ENCODE peak calls at places on chromosome 12, in eight cellular contexts. T is uterus, S is endodermal cell, Q is ovary, Y is A549, P is aorta, X is heart right ventricle, W is Peyer's patch. K is an unnamed sample.
A peak's percentile ranks its signal among the peaks of the same experiment; 100 is the strongest.

GRCh38 chr12:31226639-31227038 is 99.3 kb downstream of the SINHCAF start:
- DNase-seq in S (peak; percentile 56), Q (no peak), Y (no peak), T (no peak), X (no peak), P (no peak), W (no peak), K (peak; percentile 53)

GRCh38 chr12:113298861-113299545 is 35.9 kb downstream of the SLC8B1 start:
- DNase-seq in W (no peak), T (peak; percentile 37), S (peak; percentile 67), X (peak; percentile 83), Y (no peak), Q (peak; percentile 68), P (peak; percentile 81), K (no peak)

GRCh38 chr12:122097641-122098364 is 19.2 kb downstream of the MLXIP start:
- DNase-seq in T (no peak), Y (peak; percentile 56), Q (peak; percentile 75), S (peak; percentile 90), X (peak; percentile 55), W (no peak), P (no peak), K (peak; percentile 62)

GRCh38 chr12:50689437-50689836 is 74.5 kb upstream of the ATF1 start:
- DNase-seq in Y (no peak), W (no peak), T (no peak), P (no peak), X (no peak), S (no peak), Q (no peak), K (no peak)

GRCh38 chr12:112978163-112979081 is at the start of gene OAS2:
- DNase-seq in Y (no peak), S (peak; percentile 66), Q (peak; percentile 44), T (peak; percentile 47), P (peak; percentile 76), X (peak; percentile 23), W (peak; percentile 89), K (no peak)

GRCh38 chr12:15966426-15966825 is 55.3 kb downstream of the DERA start:
- DNase-seq in Q (no peak), P (no peak), T (no peak), S (no peak), Y (no peak), X (no peak), W (no peak), K (no peak)

GRCh38 chr12:39272934-39273770 is 169.8 kb downstream of the KIF21A start:
- DNase-seq in Q (no peak), P (no peak), S (peak; percentile 71), W (no peak), T (no peak), X (no peak), Y (peak; percentile 4), K (peak; percentile 63)

GRCh38 chr12:29599397-29599796 is 101.9 kb upstream of the OVCH1 start:
- DNase-seq in T (no peak), Y (no peak), P (no peak), W (no peak), S (no peak), Q (no peak), X (no peak), K (no peak)

DNA sequence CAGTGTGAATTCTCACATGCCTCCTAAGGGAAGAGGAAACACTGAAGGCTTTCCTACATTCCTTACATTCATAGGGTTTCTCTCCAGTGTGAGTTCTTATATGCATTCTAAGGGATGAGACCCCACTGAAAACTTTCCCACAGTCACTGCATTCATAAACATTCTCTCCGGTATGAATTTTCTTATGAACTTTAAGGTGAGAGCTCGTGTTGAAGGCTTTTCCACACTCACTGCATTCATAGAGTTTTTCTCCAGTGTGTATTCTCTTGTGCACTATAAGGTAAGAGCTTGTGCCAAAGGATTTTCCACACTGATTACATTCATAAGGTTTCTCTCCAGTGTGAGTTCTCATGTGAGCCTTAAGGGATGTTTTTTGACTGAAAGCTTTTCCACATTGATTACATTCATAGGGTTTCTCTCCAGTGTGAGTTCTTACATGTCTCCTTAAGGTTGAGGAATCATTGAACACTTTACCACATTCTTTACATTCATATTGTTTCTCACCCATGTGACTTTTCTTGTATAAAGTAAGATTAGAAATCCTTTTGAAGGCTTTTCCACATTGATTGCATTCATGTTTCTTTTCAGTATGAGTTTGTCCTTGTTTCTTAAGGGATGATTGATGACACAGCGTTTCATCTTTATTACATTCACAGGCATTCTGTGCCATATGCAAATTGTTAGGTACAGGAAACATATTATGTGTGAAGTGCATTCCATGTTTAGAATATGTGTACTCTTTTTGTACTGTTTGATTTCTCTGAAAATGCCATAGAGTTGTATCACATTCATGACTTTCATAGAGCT is 9.5 kb downstream of the ZNF891 start:
- DNase-seq in W (no peak), S (no peak), X (no peak), Y (no peak), T (no peak), Q (no peak), P (no peak), K (no peak)
- H3K9me3 ChIP-seq in W (peaks cover 70% of the 10 kb centered on the region), S (peaks cover 100% of the 10 kb centered on the region), X (peaks cover 100% of the 10 kb centered on the region), Y (peaks cover 100% of the 10 kb centered on the region), T (peaks cover 5% of the 10 kb centered on the region), Q (peaks cover 45% of the 10 kb centered on the region), P (peaks cover 25% of the 10 kb centered on the region), K (peaks cover 25% of the 10 kb centered on the region)

GRCh38 chr12:47734725-47735480 is 9.6 kb upstream of the ENDOU start:
- DNase-seq in X (peak; percentile 44), P (no peak), S (no peak), T (no peak), W (no peak), Y (no peak), Q (peak; percentile 75), K (no peak)

GRCh38 chr12:47737936-47738335 is 12.6 kb upstream of the ENDOU start:
- DNase-seq in T (peak; percentile 36), Y (no peak), Q (peak; percentile 78), X (peak; percentile 40), P (no peak), S (no peak), W (no peak), K (no peak)

GRCh38 chr12:47735649-47736048 is 10.4 kb upstream of the ENDOU start:
- DNase-seq in T (no peak), S (no peak), Q (no peak), P (no peak), X (no peak), Y (no peak), W (no peak), K (no peak)

GRCh38 chr12:47736877-47737676 is 11.8 kb upstream of the ENDOU start:
- DNase-seq in P (peak; percentile 95), S (no peak), Y (no peak), T (peak; percentile 89), Q (peak; percentile 96), W (no peak), X (peak; percentile 91), K (peak; percentile 52)

GRCh38 chr12:47736216-47736615 is 10.9 kb upstream of the ENDOU start:
- DNase-seq in X (no peak), Y (no peak), Q (no peak), T (no peak), P (no peak), W (no peak), S (no peak), K (no peak)
- H3K4me1 ChIP-seq in X (peaks cover 78% of the 10 kb centered on the region), Y (peaks cover 3% of the 10 kb centered on the region), Q (peaks cover 39% of the 10 kb centered on the region), T (peaks cover 9% of the 10 kb centered on the region), P (peaks cover 1% of the 10 kb centered on the region), W (peaks cover 52% of the 10 kb centered on the region), S (no peaks in the 10 kb centered on the region), K (peaks cover 9% of the 10 kb centered on the region)

GRCh38 chr12:38155526-38156496 is 160.8 kb upstream of the ALG10B start:
- DNase-seq in T (no peak), P (no peak), Y (no peak), W (no peak), Q (no peak), X (no peak), S (no peak), K (no peak)

GRCh38 chr12:38156497-38157245 is 159.9 kb upstream of the ALG10B start:
- DNase-seq in S (no peak), P (no peak), Y (no peak), Q (no peak), X (no peak), T (no peak), W (no peak), K (no peak)

GRCh38 chr12:38157933-38158401 is 158.6 kb upstream of the ALG10B start:
- DNase-seq in X (no peak), S (no peak), Y (no peak), P (no peak), W (no peak), T (no peak), Q (no peak), K (no peak)

GRCh38 chr12:38158428-38159091 is 158.0 kb upstream of the ALG10B start:
- DNase-seq in Y (no peak), S (no peak), Q (no peak), W (no peak), X (no peak), T (no peak), P (peak; percentile 35), K (no peak)

GRCh38 chr12:38157274-38157932 is 159.2 kb upstream of the ALG10B start:
- DNase-seq in Q (no peak), S (no peak), Y (no peak), T (no peak), P (no peak), X (no peak), W (no peak), K (no peak)
- H3K9me3 ChIP-seq in Q (no peaks in the 10 kb centered on the region), S (peaks cover 12% of the 10 kb centered on the region), Y (no peaks in the 10 kb centered on the region), T (no peaks in the 10 kb centered on the region), P (no peaks in the 10 kb centered on the region), X (peaks cover 46% of the 10 kb centered on the region), W (no peaks in the 10 kb centered on the region), K (no peaks in the 10 kb centered on the region)

DNA sequence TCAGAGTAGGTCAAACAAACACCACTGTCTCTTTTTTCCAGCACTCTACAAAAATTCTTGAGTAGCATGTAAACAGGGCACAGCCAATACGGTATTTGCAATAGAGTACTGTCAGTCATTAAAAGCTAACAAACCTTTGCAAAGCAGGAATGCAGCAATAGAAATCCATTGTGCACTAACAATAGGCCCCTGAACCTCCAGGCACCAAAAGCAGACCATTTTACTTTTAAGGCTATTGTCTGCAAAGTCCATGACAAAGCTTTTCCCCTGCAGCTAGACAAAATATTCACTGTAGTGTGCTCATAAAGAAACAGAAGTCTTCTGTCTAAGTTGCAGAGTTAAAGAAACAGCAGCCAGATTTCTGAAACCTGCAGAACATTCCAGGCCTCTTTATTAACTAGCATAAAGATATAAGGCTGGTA is 191.9 kb downstream of the SOX5 start:
- DNase-seq in Y (no peak), X (no peak), T (no peak), Q (no peak), P (no peak), S (no peak), W (no peak), K (no peak)
- H3K4me1 ChIP-seq in Y (no peaks in the 10 kb centered on the region), X (no peaks in the 10 kb centered on the region), T (no peaks in the 10 kb centered on the region), Q (no peaks in the 10 kb centered on the region), P (no peaks in the 10 kb centered on the region), S (peaks cover 18% of the 10 kb centered on the region), W (no peaks in the 10 kb centered on the region), K (no peaks in the 10 kb centered on the region)

GRCh38 chr12:34406996-34407300 is 384.7 kb downstream of the ALG10 start:
- DNase-seq in X (no peak), S (no peak), T (peak; percentile 0), W (peak; percentile 3), Q (peak; percentile 6), Y (no peak), P (peak; percentile 13), K (no peak)
- H3K9me3 ChIP-seq in X (peaks cover 100% of the 10 kb centered on the region), S (peaks cover 75% of the 10 kb centered on the region), T (no peaks in the 10 kb centered on the region), W (peaks cover 30% of the 10 kb centered on the region), Q (no peaks in the 10 kb centered on the region), Y (peaks cover 17% of the 10 kb centered on the region), P (peaks cover 9% of the 10 kb centered on the region), K (no peaks in the 10 kb centered on the region)